ENCODE peak calls at places on chromosomes 1 and 21, in four cellular contexts. One of them, this sample, is unnamed.

GRCh38 chr1:202579806-202580205 is 130.4 kb downstream of the SYT2 start:
- DNase-seq in dorsolateral prefrontal cortex: no peak
- DNase-seq in left ventricle myocardium inferior: no peak
- DNase-seq in fibroblast of mammary gland: peak; percentile 95
- DNase-seq in this sample: no peak

GRCh38 chr1:22428672-22429071 is 23.0 kb upstream of the ZBTB40 start:
- DNase-seq in fibroblast of mammary gland: peak; percentile 73
- DNase-seq in dorsolateral prefrontal cortex: no peak
- DNase-seq in left ventricle myocardium inferior: no peak
- DNase-seq in this sample: no peak

GRCh38 chr1:48644950-48645605 is 131.6 kb downstream of the BEND5 start:
- DNase-seq in fibroblast of mammary gland: no peak
- DNase-seq in dorsolateral prefrontal cortex: no peak
- DNase-seq in left ventricle myocardium inferior: no peak
- DNase-seq in this sample: no peak

GRCh38 chr1:86229405-86229804 is 72.8 kb upstream of the COL24A1 start:
- DNase-seq in left ventricle myocardium inferior: no peak
- DNase-seq in fibroblast of mammary gland: no peak
- DNase-seq in dorsolateral prefrontal cortex: no peak
- DNase-seq in this sample: no peak

GRCh38 chr1:47660622-47661021 is 222.8 kb downstream of the FOXD2 start:
- DNase-seq in fibroblast of mammary gland: no peak
- DNase-seq in dorsolateral prefrontal cortex: no peak
- DNase-seq in left ventricle myocardium inferior: no peak
- DNase-seq in this sample: no peak

GRCh38 chr1:85697895-85698294 is 10.3 kb downstream of the ZNHIT6 start:
- DNase-seq in left ventricle myocardium inferior: no peak
- DNase-seq in dorsolateral prefrontal cortex: no peak
- DNase-seq in fibroblast of mammary gland: no peak
- DNase-seq in this sample: no peak

GRCh38 chr1:95096218-95096841 is 20.8 kb upstream of the TLCD4 start:
- DNase-seq in dorsolateral prefrontal cortex: no peak
- DNase-seq in left ventricle myocardium inferior: no peak
- DNase-seq in fibroblast of mammary gland: peak; percentile 74
- DNase-seq in this sample: no peak

GRCh38 chr1:226402615-226403521 is 5.0 kb downstream of the PARP1 start:
- DNase-seq in left ventricle myocardium inferior: no peak
- DNase-seq in fibroblast of mammary gland: no peak
- DNase-seq in dorsolateral prefrontal cortex: peak; percentile 89
- DNase-seq in this sample: no peak

GRCh38 chr1:71242239-71242638 is 161.4 kb upstream of the ZRANB2 start:
- DNase-seq in left ventricle myocardium inferior: no peak
- DNase-seq in dorsolateral prefrontal cortex: no peak
- DNase-seq in fibroblast of mammary gland: no peak
- DNase-seq in this sample: no peak

GRCh38 chr1:203769505-203770343 is 4.7 kb downstream of the LAX1 start:
- DNase-seq in dorsolateral prefrontal cortex: peak; percentile 53
- DNase-seq in left ventricle myocardium inferior: peak; percentile 63
- DNase-seq in fibroblast of mammary gland: peak; percentile 93
- DNase-seq in this sample: no peak

GRCh38 chr1:117189726-117190125 is 21.0 kb downstream of the VTCN1 start:
- DNase-seq in fibroblast of mammary gland: no peak
- DNase-seq in left ventricle myocardium inferior: no peak
- DNase-seq in dorsolateral prefrontal cortex: no peak
- DNase-seq in this sample: no peak

GRCh38 chr1:234368320-234369032 is 4.8 kb upstream of the COA6 start:
- DNase-seq in dorsolateral prefrontal cortex: peak; percentile 66
- DNase-seq in left ventricle myocardium inferior: no peak
- DNase-seq in fibroblast of mammary gland: no peak
- DNase-seq in this sample: no peak
- TF ChIP-seq CTCF in dorsolateral prefrontal cortex: no peak
- TF ChIP-seq CTCF in left ventricle myocardium inferior: no peak
- TF ChIP-seq CTCF in fibroblast of mammary gland: no peak
- TF ChIP-seq CTCF in this sample: no peak

DNA sequence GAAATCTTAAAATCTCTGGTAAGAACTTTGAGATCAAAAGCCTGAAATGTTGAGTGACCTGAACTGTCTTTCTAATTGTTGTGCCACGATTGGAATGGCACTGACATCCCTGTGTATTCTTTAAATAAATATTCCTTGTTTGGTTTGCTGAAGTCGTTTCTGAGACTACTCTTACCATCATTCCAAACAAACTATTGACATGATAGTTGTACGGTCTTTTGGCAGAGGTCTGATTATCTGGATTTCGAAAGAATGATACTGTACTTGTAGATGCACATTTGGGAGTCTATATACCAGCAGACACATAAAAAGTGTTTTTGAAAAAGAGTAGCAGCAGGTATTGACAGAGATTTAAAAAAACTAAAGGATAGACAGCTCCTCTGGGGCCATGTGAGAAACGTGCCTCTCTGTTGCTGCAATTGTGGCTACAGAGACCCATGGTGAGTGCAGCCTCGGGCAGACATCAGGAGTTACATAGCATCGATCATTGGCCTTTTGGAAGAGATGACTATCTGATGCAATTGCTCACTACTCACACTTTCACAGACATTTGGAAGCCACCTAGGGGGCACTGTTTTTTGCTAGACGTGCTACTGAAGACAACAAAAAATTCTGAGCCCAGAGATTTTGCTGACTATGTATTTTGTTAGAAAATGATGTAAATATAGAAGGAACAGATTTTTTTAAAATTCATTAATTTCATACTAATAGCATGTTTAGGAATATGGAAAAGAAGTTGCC is 464.5 kb downstream of the KCNT2 start:
- DNase-seq in dorsolateral prefrontal cortex: no peak
- DNase-seq in fibroblast of mammary gland: peak; percentile 2
- DNase-seq in left ventricle myocardium inferior: no peak
- DNase-seq in this sample: no peak
- TF ChIP-seq CTCF in dorsolateral prefrontal cortex: no peak
- TF ChIP-seq CTCF in fibroblast of mammary gland: no peak
- TF ChIP-seq CTCF in left ventricle myocardium inferior: no peak
- TF ChIP-seq CTCF in this sample: no peak

GRCh38 chr1:67214420-67215174 is 48.3 kb downstream of the IL23R start:
- DNase-seq in fibroblast of mammary gland: peak; percentile 35
- DNase-seq in left ventricle myocardium inferior: no peak
- DNase-seq in dorsolateral prefrontal cortex: peak; percentile 44
- DNase-seq in this sample: no peak
- TF ChIP-seq CTCF in fibroblast of mammary gland: peak; percentile 61
- TF ChIP-seq CTCF in left ventricle myocardium inferior: peak; percentile 56
- TF ChIP-seq CTCF in dorsolateral prefrontal cortex: peak; percentile 30
- TF ChIP-seq CTCF in this sample: peak; percentile 78

GRCh38 chr1:156804572-156805243 is 11.9 kb downstream of the SH2D2A start:
- DNase-seq in dorsolateral prefrontal cortex: no peak
- DNase-seq in left ventricle myocardium inferior: no peak
- DNase-seq in fibroblast of mammary gland: peak; percentile 50
- DNase-seq in this sample: no peak
- TF ChIP-seq CTCF in dorsolateral prefrontal cortex: no peak
- TF ChIP-seq CTCF in left ventricle myocardium inferior: no peak
- TF ChIP-seq CTCF in fibroblast of mammary gland: no peak
- TF ChIP-seq CTCF in this sample: no peak

GRCh38 chr1:54768093-54768492 is 3.8 kb upstream of the PARS2 start:
- DNase-seq in dorsolateral prefrontal cortex: peak; percentile 27
- DNase-seq in fibroblast of mammary gland: peak; percentile 12
- DNase-seq in left ventricle myocardium inferior: no peak
- DNase-seq in this sample: no peak
- TF ChIP-seq CTCF in dorsolateral prefrontal cortex: no peak
- TF ChIP-seq CTCF in fibroblast of mammary gland: no peak
- TF ChIP-seq CTCF in left ventricle myocardium inferior: no peak
- TF ChIP-seq CTCF in this sample: no peak

GRCh38 chr1:224533517-224533916 is 82.6 kb upstream of the CNIH3 start:
- DNase-seq in dorsolateral prefrontal cortex: no peak
- DNase-seq in fibroblast of mammary gland: no peak
- DNase-seq in left ventricle myocardium inferior: no peak
- DNase-seq in this sample: no peak

GRCh38 chr1:224534731-224535130 is 81.4 kb upstream of the CNIH3 start:
- DNase-seq in left ventricle myocardium inferior: no peak
- DNase-seq in dorsolateral prefrontal cortex: no peak
- DNase-seq in fibroblast of mammary gland: no peak
- DNase-seq in this sample: no peak

GRCh38 chr1:224539971-224540370 is 76.1 kb upstream of the CNIH3 start:
- DNase-seq in dorsolateral prefrontal cortex: no peak
- DNase-seq in fibroblast of mammary gland: peak; percentile 51
- DNase-seq in left ventricle myocardium inferior: no peak
- DNase-seq in this sample: no peak

GRCh38 chr1:224540535-224540934 is 75.6 kb upstream of the CNIH3 start:
- DNase-seq in left ventricle myocardium inferior: no peak
- DNase-seq in dorsolateral prefrontal cortex: no peak
- DNase-seq in fibroblast of mammary gland: no peak
- DNase-seq in this sample: no peak

DNA sequence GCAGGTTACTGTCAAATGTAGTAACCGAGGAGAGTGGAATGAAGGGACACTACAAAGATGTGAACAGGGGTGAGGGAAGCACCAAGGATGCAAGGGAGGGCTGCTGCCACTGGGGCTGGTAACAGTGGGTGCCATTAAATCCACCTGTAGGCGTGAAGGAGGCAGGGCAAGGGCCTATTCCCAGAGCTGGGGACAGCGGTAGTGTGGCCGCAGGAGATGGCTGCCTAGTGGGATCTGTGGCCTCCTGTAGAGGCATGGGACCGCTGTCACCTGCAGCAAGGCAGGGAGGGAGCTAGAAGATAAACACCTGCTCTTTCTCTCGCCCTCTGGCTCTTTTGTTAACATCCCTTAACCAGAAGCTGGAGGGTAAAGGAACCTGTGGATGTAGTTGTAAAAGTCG is 80.5 kb upstream of the CNIH3 start:
- DNase-seq in fibroblast of mammary gland: no peak
- DNase-seq in dorsolateral prefrontal cortex: no peak
- DNase-seq in left ventricle myocardium inferior: no peak
- DNase-seq in this sample: no peak
- TF ChIP-seq CTCF in fibroblast of mammary gland: no peak
- TF ChIP-seq CTCF in dorsolateral prefrontal cortex: no peak
- TF ChIP-seq CTCF in left ventricle myocardium inferior: no peak
- TF ChIP-seq CTCF in this sample: no peak

GRCh38 chr1:3029991-3030662 is 8.9 kb downstream of the ACTRT2 start:
- DNase-seq in fibroblast of mammary gland: no peak
- DNase-seq in left ventricle myocardium inferior: no peak
- DNase-seq in dorsolateral prefrontal cortex: no peak
- DNase-seq in this sample: no peak
- TF ChIP-seq CTCF in fibroblast of mammary gland: no peak
- TF ChIP-seq CTCF in left ventricle myocardium inferior: no peak
- TF ChIP-seq CTCF in dorsolateral prefrontal cortex: no peak
- TF ChIP-seq CTCF in this sample: no peak

GRCh38 chr21:34999397-34999941 is 49.6 kb downstream of the RUNX1 start:
- DNase-seq in dorsolateral prefrontal cortex: no peak
- DNase-seq in left ventricle myocardium inferior: no peak
- DNase-seq in fibroblast of mammary gland: peak; percentile 40
- DNase-seq in this sample: no peak
- TF ChIP-seq CTCF in dorsolateral prefrontal cortex: no peak
- TF ChIP-seq CTCF in left ventricle myocardium inferior: no peak
- TF ChIP-seq CTCF in fibroblast of mammary gland: no peak
- TF ChIP-seq CTCF in this sample: no peak